ENCODE peak calls at places on chromosomes 1 and 21, in six cellular contexts. X, G, S, I, U and H are unnamed samples.

GRCh38 chr1:67689267-67690017 is 4.4 kb downstream of the GADD45A start:
- DNase-seq in U (no peak), G (no peak), X (no peak), S (no peak), I (no peak), H (no peak)

GRCh38 chr1:81312272-81312754 is 488.4 kb upstream of the ADGRL2 start:
- DNase-seq in G (no peak), I (no peak), U (no peak), S (no peak), X (no peak), H (no peak)

GRCh38 chr1:29121951-29122661 is 1.6 kb downstream of the TMEM200B start:
- DNase-seq in X (no peak), I (no peak), G (no peak), S (peak; percentile 53), U (no peak), H (no peak)

GRCh38 chr1:3601743-3602142 is 9.6 kb downstream of the MEGF6 start:
- DNase-seq in S (no peak), I (no peak), X (no peak), G (no peak), U (no peak), H (no peak)

GRCh38 chr1:179823693-179824092 is 53.9 kb downstream of the TOR1AIP2 start:
- DNase-seq in U (no peak), G (no peak), I (peak; percentile 17), X (no peak), S (peak; percentile 15), H (no peak)

GRCh38 chr1:117631761-117632160 is 25.9 kb downstream of the TENT5C start:
- DNase-seq in I (no peak), G (no peak), S (no peak), U (no peak), X (no peak), H (no peak)

GRCh38 chr1:214717323-214717722 is 114.3 kb downstream of the CENPF start:
- DNase-seq in U (no peak), S (no peak), G (no peak), X (no peak), I (no peak), H (no peak)

GRCh38 chr1:2353215-2353906 is 38.0 kb downstream of the MORN1 start:
- DNase-seq in I (no peak), U (no peak), G (no peak), S (no peak), X (peak; percentile 23), H (no peak)

GRCh38 chr1:34163792-34164509 is 1.1 kb downstream of the CSMD2 start:
- DNase-seq in S (no peak), X (no peak), I (no peak), G (no peak), U (no peak), H (no peak)

GRCh38 chr21:18499761-18500376 is 96.3 kb upstream of the TMPRSS15 start:
- DNase-seq in X (no peak), S (no peak), I (no peak), G (no peak), U (peak; percentile 32), H (no peak)

GRCh38 chr1:6962390-6962955 is 177.2 kb downstream of the CAMTA1 start:
- DNase-seq in G (no peak), I (no peak), X (peak; percentile 76), S (peak; percentile 67), U (peak; percentile 98), H (peak; percentile 55)

GRCh38 chr1:87598429-87598828 is 269.7 kb downstream of the LMO4 start:
- DNase-seq in I (no peak), X (no peak), U (peak; percentile 25), S (no peak), G (no peak), H (no peak)

GRCh38 chr1:234656981-234657651 is 47.1 kb upstream of the IRF2BP2 start:
- DNase-seq in G (peak; percentile 63), U (peak; percentile 83), S (no peak), I (no peak), X (no peak), H (no peak)

GRCh38 chr1:207049514-207049913 is 1.5 kb downstream of the YOD1 start:
- DNase-seq in X (no peak), U (no peak), I (no peak), S (no peak), G (no peak), H (no peak)

GRCh38 chr1:207049974-207050391 is 1.0 kb downstream of the YOD1 start:
- DNase-seq in X (no peak), I (no peak), S (no peak), G (peak; percentile 67), U (peak; percentile 47), H (peak; percentile 42)

GRCh38 chr1:207050428-207050767 is 610 bp downstream of the YOD1 start:
- DNase-seq in I (no peak), X (no peak), G (no peak), S (no peak), U (no peak), H (peak; percentile 27)

GRCh38 chr1:207051615-207051943 is 571 bp upstream of the YOD1 start:
- DNase-seq in X (no peak), U (no peak), S (no peak), G (no peak), I (no peak), H (no peak)

DNA sequence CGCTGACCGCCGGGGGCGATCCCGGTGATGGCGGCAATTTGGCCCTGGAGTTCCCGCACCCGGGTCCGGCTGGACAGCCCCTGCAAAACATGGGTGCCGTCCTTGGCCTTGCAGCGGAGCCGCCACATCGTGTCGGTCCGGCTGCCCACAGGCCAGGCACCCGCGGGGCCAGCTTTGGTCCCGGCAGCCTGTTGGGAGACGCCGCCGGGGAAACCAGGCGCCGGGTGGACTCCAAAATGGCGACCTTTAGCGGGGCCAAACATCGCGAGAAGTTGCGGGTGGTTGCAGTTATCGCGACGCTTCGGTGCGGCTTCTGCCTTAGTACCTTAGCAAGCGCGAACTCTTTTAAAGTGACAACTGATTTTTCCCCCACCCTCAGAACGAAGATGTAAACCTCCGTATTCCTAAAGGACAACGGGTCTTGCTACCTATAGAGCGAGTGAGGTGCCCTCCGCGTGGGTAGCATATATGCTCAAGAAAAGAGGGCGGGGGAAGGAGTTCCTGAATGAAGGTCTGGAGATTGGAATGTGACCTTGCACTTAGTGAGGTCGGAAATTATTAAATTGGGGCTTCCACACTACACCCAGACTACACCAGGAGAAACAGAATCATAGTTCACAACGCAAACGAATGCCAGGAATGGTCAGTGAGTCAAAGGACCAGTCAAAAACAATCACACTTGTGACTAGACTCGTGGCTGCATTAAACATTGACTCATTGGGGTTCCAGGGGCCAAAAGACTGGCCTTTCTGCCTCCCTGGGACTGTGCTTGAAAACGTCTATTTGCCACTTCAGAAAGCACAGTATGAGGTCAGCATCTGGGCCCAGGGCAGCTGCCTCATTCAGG is at the start of gene YOD1:
- DNase-seq in X (peak; percentile 93), S (peak; percentile 96), G (peak; percentile 82), I (peak; percentile 92), U (peak; percentile 93), H (peak; percentile 92)
- H3K27ac ChIP-seq in X (peak within 1 kb of the TSS; percentile 55), S (peak within 1 kb of the TSS; percentile 91), G (peak within 1 kb of the TSS; percentile 95), I (peak within 1 kb of the TSS; percentile 76), U (peak within 1 kb of the TSS; percentile 97), H (peak within 1 kb of the TSS; percentile 92)

GRCh38 chr1:12063141-12064072 is at the start of gene TNFRSF8:
- DNase-seq in G (no peak), X (no peak), U (no peak), I (no peak), S (no peak), H (no peak)
- TF ChIP-seq POLR2A in G (no peak), X (no peak), U (no peak), I (no peak), S (no peak), H (no peak)

GRCh38 chr1:164662462-164662861 is 103.5 kb downstream of the PBX1 start:
- DNase-seq in S (no peak), G (no peak), I (no peak), U (peak; percentile 23), X (no peak), H (no peak)
- TF ChIP-seq CTCF in S (no peak), G (no peak), I (no peak), U (no peak), X (no peak), H (no peak)

DNA sequence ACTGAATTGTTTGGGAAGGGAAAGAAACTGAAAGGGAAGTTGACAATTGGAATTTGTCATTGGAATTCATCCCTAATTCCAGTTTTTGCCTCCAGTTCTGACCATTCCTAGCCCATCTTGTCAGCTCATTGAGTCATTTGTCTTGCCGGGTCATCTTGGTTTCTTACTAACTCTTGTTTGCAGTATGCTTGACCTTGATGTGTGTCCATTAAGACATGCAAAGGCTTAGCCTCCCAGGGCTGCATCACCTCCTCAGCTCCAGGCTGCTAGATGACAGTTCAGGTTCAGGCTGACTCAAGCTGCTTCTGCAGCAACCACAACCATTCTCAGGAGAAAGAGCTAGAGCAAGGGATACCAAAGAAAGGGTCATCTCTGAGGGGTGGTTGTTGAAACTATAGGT is 151.3 kb upstream of the PTGFR start:
- DNase-seq in X (no peak), S (no peak), G (no peak), U (no peak), I (no peak), H (no peak)
- H3K27ac ChIP-seq in X (no peak overlapping the region), S (no peak overlapping the region), G (no peak overlapping the region), U (no peak overlapping the region), I (no peak overlapping the region), H (no peak overlapping the region)

GRCh38 chr1:160429702-160430535 is 29.6 kb downstream of the VANGL2 start:
- DNase-seq in X (no peak), U (no peak), G (no peak), S (no peak), I (no peak), H (no peak)

GRCh38 chr1:160429125-160429551 is 28.8 kb downstream of the VANGL2 start:
- DNase-seq in I (no peak), X (no peak), S (no peak), G (no peak), U (no peak), H (no peak)

GRCh38 chr1:160431571-160431970 is 31.2 kb downstream of the VANGL2 start:
- DNase-seq in S (no peak), I (no peak), G (no peak), U (no peak), X (no peak), H (no peak)

GRCh38 chr1:160428655-160429054 is 28.3 kb downstream of the VANGL2 start:
- DNase-seq in S (no peak), U (peak; percentile 55), G (no peak), X (no peak), I (no peak), H (no peak)

DNA sequence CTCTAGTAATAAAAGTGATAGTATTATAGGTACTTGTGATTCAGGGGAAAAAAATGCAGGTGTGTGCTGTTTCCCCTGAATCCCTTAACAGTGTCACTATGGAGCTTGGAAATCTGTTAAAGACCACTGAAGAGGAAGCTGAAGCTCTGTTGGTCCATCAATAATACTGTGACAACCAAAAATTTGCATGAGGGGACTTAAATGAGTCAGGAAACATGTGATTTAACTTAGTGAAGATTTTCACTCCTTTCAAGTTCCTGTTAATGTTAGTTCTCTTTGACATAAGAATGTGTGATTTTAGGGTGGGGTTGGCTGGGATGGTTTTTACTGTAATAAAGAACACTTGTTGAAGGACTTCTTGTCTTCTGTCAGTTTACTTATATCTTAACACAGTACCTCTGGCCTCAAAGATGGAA is 32.0 kb downstream of the VANGL2 start:
- DNase-seq in S (no peak), G (no peak), U (no peak), X (no peak), I (no peak), H (no peak)
- TF ChIP-seq POLR2A in S (no peak), G (no peak), U (no peak), X (no peak), I (no peak), H (no peak)